ENCODE peak calls at places on chromosome 18, in seven cellular contexts. R is NCI-H774; J is activated CD4-positive, alpha-beta T cell treated with anti-CD3 and anti-CD28 coated beads, Interleukin-2, amount 10 ng/mL, durations not matched to agents 7 days and 5 days; E is iPS-NIHi11; S is BJ; A is stimulated activated naive CD4-positive, alpha-beta T cell; I is activated CD8-positive, alpha-beta T cell treated with anti-CD3 and anti-CD28 coated beads for 36 hours. G is an unnamed sample.

GRCh38 chr18:29892960-29893558 is 1149.5 kb downstream of the DSC3 start:
- DNase-seq in R (no peak), J (no peak), E (no peak), S (no peak), A (no peak), I (no peak), G (no peak)

GRCh38 chr18:49250819-49251388 is 209.5 kb downstream of the DYM start:
- DNase-seq in R (no peak), J (peak; percentile 42), E (no peak), S (no peak), A (no peak), I (no peak), G (no peak)

GRCh38 chr18:1037766-1038165 is 133.1 kb downstream of the ADCYAP1 start:
- DNase-seq in R (no peak), J (no peak), E (no peak), S (no peak), A (no peak), I (no peak), G (no peak)

GRCh38 chr18:49471532-49471931 is 11.1 kb upstream of the DYM start:
- DNase-seq in R (no peak), J (no peak), E (no peak), S (no peak), A (no peak), I (no peak), G (no peak)

GRCh38 chr18:77208969-77209368 is 40.7 kb upstream of the GALR1 start:
- DNase-seq in R (no peak), J (peak; percentile 46), E (no peak), S (no peak), A (peak; percentile 38), I (peak; percentile 41), G (no peak)

GRCh38 chr18:60331890-60332289 is 40.7 kb downstream of the MC4R start:
- DNase-seq in R (no peak), J (no peak), E (no peak), S (no peak), A (no peak), I (no peak), G (no peak)

GRCh38 chr18:59159986-59160385 is 20.3 kb downstream of the SEC11C start:
- DNase-seq in R (peak; percentile 41), J (no peak), E (no peak), S (no peak), A (no peak), I (no peak), G (no peak)

GRCh38 chr18:12944724-12945123 is 3.1 kb upstream of the SEH1L start:
- DNase-seq in R (no peak), J (peak; percentile 13), E (no peak), S (no peak), A (no peak), I (no peak), G (no peak)

GRCh38 chr18:395481-396250 is 104.8 kb downstream of the COLEC12 start:
- DNase-seq in R (peak; percentile 58), J (no peak), E (no peak), S (peak; percentile 89), A (no peak), I (no peak), G (no peak)

GRCh38 chr18:666177-666576 is 8.7 kb downstream of the TYMS start:
- DNase-seq in R (no peak), J (no peak), E (peak; percentile 51), S (no peak), A (no peak), I (no peak), G (no peak)

GRCh38 chr18:11147962-11148654 is 1.3 kb downstream of the PIEZO2 start:
- DNase-seq in R (no peak), J (no peak), E (no peak), S (no peak), A (no peak), I (no peak), G (no peak)

GRCh38 chr18:38981382-38981781 is 1415.8 kb upstream of the CELF4 start:
- DNase-seq in R (no peak), J (no peak), E (no peak), S (no peak), A (no peak), I (no peak), G (no peak)

GRCh38 chr18:12497296-12497695 is 89.6 kb downstream of the PRELID3A start:
- DNase-seq in R (no peak), J (no peak), E (no peak), S (no peak), A (no peak), I (no peak), G (no peak)

GRCh38 chr18:28044036-28044435 is 132.9 kb downstream of the CDH2 start:
- DNase-seq in R (no peak), J (no peak), E (no peak), S (no peak), A (no peak), I (no peak), G (no peak)

GRCh38 chr18:23257686-23258565 is 122.6 kb downstream of the CABLES1 start:
- DNase-seq in R (no peak), J (no peak), E (no peak), S (no peak), A (no peak), I (peak; percentile 34), G (no peak)